ENCODE peak calls at places on chromosomes 5 and 9, in six cellular contexts. T, L, N, G, Z and W are unnamed samples.

GRCh38 chr9:13189362-13189761 is 90.1 kb downstream of the MPDZ start:
- DNase-seq in N (no peak), Z (no peak), L (no peak), T (no peak), G (no peak), W (no peak)

GRCh38 chr9:108478431-108478837 is 377.4 kb downstream of the ACTL7B start:
- DNase-seq in Z (no peak), T (no peak), N (no peak), G (no peak), L (peak; percentile 51), W (peak; percentile 89)

GRCh38 chr9:15249042-15249818 is 57.8 kb downstream of the TTC39B start:
- DNase-seq in Z (no peak), L (no peak), N (peak; percentile 26), T (no peak), G (peak; percentile 3), W (no peak)

GRCh38 chr9:73050062-73050814 is 97.4 kb upstream of the ALDH1A1 start:
- DNase-seq in N (no peak), Z (no peak), L (peak; percentile 21), T (no peak), G (no peak), W (no peak)

GRCh38 chr5:143494595-143494994 is 91.1 kb upstream of the NR3C1 start:
- DNase-seq in L (no peak), G (no peak), T (no peak), Z (no peak), N (no peak), W (no peak)

GRCh38 chr5:158264264-158264663 is 405.3 kb upstream of the CLINT1 start:
- DNase-seq in Z (no peak), G (no peak), N (no peak), L (no peak), T (no peak), W (no peak)

GRCh38 chr9:78860806-78861475 is 564.0 kb downstream of the PSAT1 start:
- DNase-seq in L (peak; percentile 65), G (no peak), T (no peak), N (no peak), Z (no peak), W (no peak)

GRCh38 chr9:7560669-7561305 is 238.8 kb downstream of the DMAC1 start:
- DNase-seq in G (no peak), T (no peak), Z (no peak), N (no peak), L (no peak), W (no peak)

GRCh38 chr9:123246534-123246933 is 21.9 kb downstream of the STRBP start:
- DNase-seq in L (no peak), Z (no peak), N (no peak), T (no peak), G (peak; percentile 6), W (no peak)

GRCh38 chr9:114050226-114050568 is 27.9 kb downstream of the AMBP start:
- DNase-seq in L (no peak), T (no peak), G (no peak), N (no peak), Z (no peak), W (no peak)

GRCh38 chr5:79518718-79519117 is 4.8 kb upstream of the HOMER1 start:
- DNase-seq in N (peak; percentile 26), G (no peak), T (no peak), L (peak; percentile 44), Z (no peak), W (no peak)

GRCh38 chr5:37735649-37736347 is 104.0 kb downstream of the GDNF start:
- DNase-seq in L (peak; percentile 61), G (no peak), T (no peak), N (no peak), Z (no peak), W (no peak)

GRCh38 chr5:150544606-150545219 is 36.8 kb downstream of the NDST1 start:
- DNase-seq in T (no peak), Z (peak; percentile 16), L (peak; percentile 65), N (peak; percentile 98), G (peak; percentile 64), W (no peak)

GRCh38 chr9:744790-745456 is 96.6 kb upstream of the DMRT1 start:
- DNase-seq in T (no peak), N (no peak), G (no peak), Z (no peak), L (no peak), W (no peak)

GRCh38 chr5:537621-538071 is 13.4 kb upstream of the SLC9A3 start:
- DNase-seq in Z (no peak), T (peak; percentile 77), N (no peak), G (no peak), L (no peak), W (peak; percentile 64)

GRCh38 chr5:172175263-172175719 is 12.7 kb downstream of the STK10 start:
- DNase-seq in T (no peak), Z (peak; percentile 79), L (no peak), G (no peak), N (no peak), W (no peak)

GRCh38 chr9:132410642-132411041 is 631 bp downstream of the CFAP77 start:
- DNase-seq in G (no peak), Z (no peak), L (no peak), N (no peak), T (no peak), W (no peak)

GRCh38 chr9:81083821-81084512 is 605.4 kb downstream of the TLE1 start:
- DNase-seq in G (no peak), Z (no peak), T (no peak), L (peak; percentile 82), N (no peak), W (no peak)

GRCh38 chr5:43017438-43017820 is 22.7 kb downstream of the ANXA2R start:
- DNase-seq in L (peak; percentile 30), T (no peak), N (no peak), G (peak; percentile 16), Z (no peak), W (no peak)

GRCh38 chr5:669111-669841 is 23.9 kb downstream of the TPPP start:
- DNase-seq in T (no peak), L (no peak), Z (no peak), N (peak; percentile 81), G (no peak), W (no peak)

GRCh38 chr5:154330097-154330667 is 115.6 kb upstream of the SAP30L start:
- DNase-seq in L (no peak), G (no peak), T (no peak), N (no peak), Z (no peak), W (no peak)

GRCh38 chr9:115157245-115157674 is 39.3 kb upstream of the TNC start:
- DNase-seq in G (no peak), N (no peak), T (no peak), L (peak; percentile 94), Z (no peak), W (peak; percentile 62)

GRCh38 chr9:72749276-72749675 is 203.6 kb downstream of the ALDH1A1 start:
- DNase-seq in T (no peak), L (peak; percentile 68), N (no peak), Z (no peak), G (no peak), W (no peak)

GRCh38 chr5:124660229-124661093 is 86.0 kb downstream of the ZNF608 start:
- DNase-seq in N (no peak), T (no peak), Z (no peak), G (peak; percentile 4), L (peak; percentile 97), W (no peak)

GRCh38 chr9:23308114-23308513 is 517.9 kb downstream of the ELAVL2 start:
- DNase-seq in Z (no peak), G (no peak), T (no peak), L (no peak), N (no peak), W (no peak)

GRCh38 chr9:130402645-130403440 is 41.9 kb upstream of the ASS1 start:
- DNase-seq in L (no peak), N (no peak), Z (no peak), G (no peak), T (no peak), W (no peak)

GRCh38 chr5:123344819-123345426 is 78.3 kb downstream of the CEP120 start:
- DNase-seq in T (no peak), L (peak; percentile 37), N (peak; percentile 11), G (peak; percentile 16), Z (no peak), W (no peak)